ENCODE peak calls at places on chromosomes 11 and 22, in seven cellular contexts. P is thyroid gland, W is right lobe of liver, O is spleen, U is sigmoid colon, M is tibial nerve, K is H1. B is an unnamed sample.

GRCh38 chr22:32204211-32204855 is 540 bp downstream of the RFPL2 start:
- DNase-seq in P (peak), W (peak), U (no peak), M (no peak), O (no peak), K (peak), B (no peak)

GRCh38 chr22:39055658-39056057 is 15.0 kb downstream of the APOBEC3F start:
- DNase-seq in K (no peak), W (no peak), O (no peak), M (no peak), P (no peak), U (no peak), B (no peak)

GRCh38 chr11:104522650-104523049 is 358.7 kb upstream of the PDGFD start:
- DNase-seq in O (no peak), M (peak), U (no peak), W (no peak), K (no peak), P (no peak), B (peak)

GRCh38 chr22:30921108-30921507 is 47.5 kb downstream of the MORC2 start:
- DNase-seq in U (peak), P (no peak), M (no peak), K (peak), O (no peak), W (peak), B (no peak)

GRCh38 chr11:104852811-104853210 is 45.4 kb downstream of the CASP12 start:
- DNase-seq in K (no peak), P (no peak), O (no peak), W (no peak), U (no peak), M (no peak), B (no peak)

GRCh38 chr22:32333141-32333768 is 24.4 kb upstream of the RFPL3 start:
- DNase-seq in K (peak), W (peak), O (peak), P (no peak), M (no peak), U (no peak), B (no peak)

GRCh38 chr11:21552910-21553309 is 640.0 kb upstream of the ANO5 start:
- DNase-seq in M (no peak), W (no peak), O (no peak), K (no peak), P (no peak), U (no peak), B (no peak)

GRCh38 chr11:15327786-15328231 is 213.1 kb downstream of the INSC start:
- DNase-seq in U (no peak), P (peak), K (peak), W (peak), O (no peak), M (peak), B (peak)

GRCh38 chr11:620935-621814 is 3.6 kb downstream of the CDHR5 start:
- DNase-seq in O (peak), M (no peak), K (peak), P (no peak), U (peak), W (no peak), B (no peak)

DNA sequence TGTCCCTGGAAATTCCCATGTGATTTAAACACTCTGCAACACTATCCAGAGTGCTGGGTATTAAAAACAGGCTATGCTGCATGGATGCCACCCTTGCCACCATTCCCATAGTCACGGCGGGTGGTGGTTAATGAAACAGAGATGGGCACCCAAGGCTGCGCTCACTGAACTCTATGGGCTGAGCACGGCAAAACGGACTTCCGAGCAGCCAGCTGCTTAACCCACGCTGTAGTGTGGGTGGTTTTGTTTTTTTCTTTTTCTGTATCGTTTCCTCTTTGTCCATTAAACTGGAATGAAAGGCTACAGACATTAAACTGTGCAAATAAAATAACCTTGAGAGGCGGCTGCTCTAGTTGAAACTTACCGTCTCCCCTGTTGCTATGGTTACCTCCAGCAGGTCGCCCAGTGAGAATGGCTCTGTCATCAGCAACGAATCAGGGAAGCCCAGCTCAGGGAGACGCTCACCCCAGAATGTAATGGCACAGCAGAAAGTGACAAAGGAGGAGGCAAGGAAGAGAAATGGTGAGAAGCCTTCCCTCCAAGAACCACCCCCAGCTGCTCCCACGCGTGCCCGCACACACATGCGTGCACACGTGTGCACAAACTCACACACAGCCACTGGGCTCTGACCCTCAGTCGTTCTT is 102.1 kb downstream of the C11orf91 start:
- DNase-seq in P (no peak), W (no peak), U (no peak), M (no peak), O (no peak), K (peak), B (no peak)
- H3K27ac ChIP-seq in P (no peak), W (no peak), U (no peak), M (no peak), O (no peak), K (no peak), B (no peak)

GRCh38 chr11:44443836-44444769 is 121.4 kb upstream of the CD82 start:
- DNase-seq in M (no peak), K (no peak), W (no peak), O (no peak), U (no peak), P (no peak), B (no peak)
- TF ChIP-seq CTCF in M (no peak), K (no peak), W (no peak), O (no peak), U (no peak), P (no peak), B (no peak)

GRCh38 chr22:24812950-24813349 is 6.9 kb downstream of the SGSM1 start:
- DNase-seq in U (no peak), K (no peak), P (no peak), M (no peak), W (no peak), O (no peak), B (no peak)
- TF ChIP-seq POLR2A in U (no peak), K (no peak), P (no peak), M (no peak), W (no peak), O (no peak), B (no peak)

DNA sequence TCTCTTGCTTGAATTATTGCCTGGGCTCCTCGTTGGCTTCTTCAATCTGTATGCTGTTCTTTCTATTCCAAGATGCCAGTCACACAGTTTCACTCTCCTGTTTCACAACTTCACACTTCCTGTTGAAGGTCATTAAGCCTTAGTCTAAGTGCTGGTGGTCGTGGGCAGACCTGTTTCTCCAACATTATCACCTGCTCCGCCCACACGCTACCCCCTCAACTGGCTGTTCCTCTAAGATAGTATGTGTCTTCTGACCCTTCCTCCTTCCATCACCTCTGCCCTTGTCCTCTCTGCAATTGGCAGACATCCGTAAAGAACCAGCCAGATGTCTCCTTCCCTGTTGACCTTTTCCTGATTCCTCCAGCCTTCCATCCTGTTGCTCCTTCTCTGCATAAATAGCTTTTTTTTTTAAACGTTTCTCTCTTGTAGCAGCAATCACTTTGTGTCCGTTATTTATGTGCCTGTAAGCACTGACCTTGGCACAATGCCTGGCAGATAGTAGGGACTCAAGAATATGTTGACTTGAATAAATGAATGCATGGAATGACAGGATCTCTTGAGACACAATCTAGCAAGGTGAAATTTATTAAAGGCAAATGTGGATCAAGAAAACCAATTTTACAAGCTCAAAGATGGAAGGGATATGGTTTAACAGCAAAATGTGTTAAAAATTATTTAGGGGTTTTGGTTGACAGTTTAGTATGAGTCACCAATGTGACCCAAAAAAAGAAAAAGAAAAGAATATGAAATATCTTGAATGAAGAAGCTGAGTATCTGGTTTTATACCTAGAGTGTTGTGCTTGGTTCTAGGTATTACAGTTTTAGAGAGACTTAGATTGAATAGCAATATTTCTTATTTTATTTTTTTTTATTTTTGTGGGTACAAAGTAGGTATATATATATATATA is 12.6 kb downstream of the DIXDC1 start:
- DNase-seq in P (no peak), W (no peak), U (no peak), K (no peak), M (no peak), O (no peak), B (peak)
- H3K27ac ChIP-seq in P (no peak), W (no peak), U (no peak), K (no peak), M (no peak), O (no peak), B (peak)